ENCODE peak calls at places on chromosomes 1 and 21, in eight cellular contexts. Q is activated CD8-positive, alpha-beta memory T cell treated with anti-CD3 and anti-CD28 coated beads for 4 hours; N is amygdala; C is GM12892; Z is CD8-positive, alpha-beta T cell; L is GOT3; F is HCT116; E is AG10803. S is an unnamed sample.

GRCh38 chr1:235060607-235061470 is 67.8 kb downstream of the TOMM20 start:
- DNase-seq in L (no peak), N (no peak), C (no peak), F (no peak), Q (no peak), E (peak; percentile 58), Z (no peak), S (peak; percentile 74)

GRCh38 chr1:156390409-156391144 is 21.6 kb downstream of the RHBG start:
- DNase-seq in E (no peak), F (no peak), Q (no peak), C (no peak), N (no peak), L (no peak), Z (no peak), S (no peak)

GRCh38 chr1:36843906-36844610 is 190.3 kb downstream of the GRIK3 start:
- DNase-seq in C (no peak), F (no peak), N (no peak), E (no peak), L (no peak), Q (no peak), Z (no peak), S (no peak)

GRCh38 chr1:67005068-67005467 is 48.9 kb downstream of the SLC35D1 start:
- DNase-seq in L (no peak), Z (no peak), C (no peak), Q (no peak), F (no peak), N (no peak), E (no peak), S (peak; percentile 58)

GRCh38 chr1:47545912-47546483 is 108.2 kb downstream of the FOXD2 start:
- DNase-seq in F (no peak), Z (no peak), Q (no peak), C (no peak), L (no peak), N (no peak), E (no peak), S (no peak)

GRCh38 chr1:203765029-203765837 is at the start of gene LAX1:
- DNase-seq in E (no peak), Z (peak; percentile 73), C (peak; percentile 53), N (no peak), Q (peak; percentile 67), F (no peak), L (no peak), S (no peak)

GRCh38 chr1:178686407-178686806 is 38.6 kb upstream of the RALGPS2 start:
- DNase-seq in N (no peak), Q (no peak), C (no peak), Z (no peak), L (no peak), E (no peak), F (no peak), S (no peak)

GRCh38 chr1:241413386-241413785 is 56.4 kb upstream of the RGS7 start:
- DNase-seq in N (no peak), C (no peak), F (no peak), L (no peak), Q (no peak), Z (no peak), E (peak; percentile 94), S (no peak)

GRCh38 chr1:100539836-100540536 is 2.0 kb downstream of the GPR88 start:
- DNase-seq in F (no peak), Z (no peak), E (peak; percentile 23), Q (no peak), N (no peak), C (no peak), L (no peak), S (peak; percentile 60)

GRCh38 chr1:167171286-167171929 is 49.3 kb upstream of the POU2F1 start:
- DNase-seq in F (no peak), C (no peak), L (no peak), Q (no peak), E (peak; percentile 25), N (no peak), Z (no peak), S (no peak)

GRCh38 chr1:86741947-86742572 is 37.7 kb downstream of the SH3GLB1 start:
- DNase-seq in L (no peak), E (peak; percentile 25), F (peak; percentile 34), Z (peak; percentile 53), N (no peak), Q (no peak), C (no peak), S (no peak)

GRCh38 chr1:228664399-228664914 is 70.8 kb upstream of the RHOU start:
- DNase-seq in C (peak; percentile 39), E (peak; percentile 70), Q (peak; percentile 49), Z (peak; percentile 85), N (peak; percentile 33), L (peak; percentile 60), F (peak; percentile 85), S (peak; percentile 87)

GRCh38 chr1:23483327-23484252 is at the start of gene ASAP3:
- DNase-seq in E (peak; percentile 56), N (no peak), F (no peak), Q (no peak), C (no peak), L (no peak), Z (no peak), S (peak; percentile 66)

GRCh38 chr1:75720325-75720724 is 4.2 kb upstream of the ACADM start:
- DNase-seq in L (no peak), E (no peak), Z (no peak), Q (no peak), C (no peak), F (no peak), N (no peak), S (no peak)

GRCh38 chr1:91755176-91755575 is 130.8 kb downstream of the TGFBR3 start:
- DNase-seq in C (no peak), E (peak; percentile 94), N (no peak), Q (no peak), F (no peak), L (no peak), Z (no peak), S (no peak)

GRCh38 chr1:109838838-109839240 is 71.8 kb upstream of the CSF1 start:
- DNase-seq in Z (no peak), Q (no peak), C (no peak), F (peak; percentile 32), L (no peak), N (no peak), E (no peak), S (no peak)

GRCh38 chr1:101136739-101137138 is 100.1 kb upstream of the S1PR1 start:
- DNase-seq in N (no peak), E (peak; percentile 30), Q (no peak), L (no peak), F (no peak), C (no peak), Z (peak; percentile 34), S (no peak)

GRCh38 chr1:180268556-180269044 is 38.5 kb downstream of the LHX4 start:
- DNase-seq in Q (no peak), Z (no peak), E (no peak), L (no peak), F (no peak), C (no peak), N (no peak), S (no peak)

GRCh38 chr1:210598135-210598652 is 269.5 kb downstream of the HHAT start:
- DNase-seq in L (peak; percentile 34), N (no peak), C (no peak), F (no peak), Z (no peak), Q (no peak), E (peak; percentile 99), S (no peak)

GRCh38 chr1:80892452-80892995 is 908.2 kb upstream of the ADGRL2 start:
- DNase-seq in E (no peak), C (no peak), Q (no peak), L (no peak), F (no peak), N (no peak), Z (no peak), S (no peak)

GRCh38 chr1:117683571-117684285 is 77.9 kb downstream of the TENT5C start:
- DNase-seq in L (no peak), E (peak; percentile 86), C (no peak), Z (no peak), N (no peak), Q (no peak), F (no peak), S (no peak)

GRCh38 chr1:10941891-10942541 is 70.4 kb upstream of the TARDBP start:
- DNase-seq in Z (peak; percentile 73), N (no peak), F (no peak), Q (peak; percentile 40), C (peak; percentile 77), L (no peak), E (peak; percentile 57), S (peak; percentile 55)

GRCh38 chr1:219902951-219903350 is 25.4 kb downstream of the SLC30A10 start:
- DNase-seq in E (no peak), L (no peak), N (no peak), Q (no peak), Z (no peak), F (no peak), C (no peak), S (no peak)

GRCh38 chr1:246001821-246002220 is 505.3 kb downstream of the SMYD3 start:
- DNase-seq in Q (no peak), E (peak; percentile 34), N (no peak), Z (no peak), L (no peak), F (no peak), C (no peak), S (no peak)

GRCh38 chr1:112513112-112513870 is 4.5 kb downstream of the WNT2B start:
- DNase-seq in N (no peak), F (no peak), Z (no peak), C (no peak), E (no peak), Q (no peak), L (no peak), S (no peak)

GRCh38 chr21:32524010-32524719 is 61.2 kb downstream of the TCP10L start:
- DNase-seq in F (no peak), N (no peak), Z (no peak), L (no peak), C (no peak), E (peak; percentile 86), Q (no peak), S (no peak)

GRCh38 chr1:156486421-156487344 is 13.9 kb downstream of the MEF2D start:
- DNase-seq in L (no peak), N (no peak), E (no peak), Z (no peak), C (no peak), Q (no peak), F (no peak), S (no peak)

GRCh38 chr1:26626994-26627393 is 68.8 kb upstream of the ARID1A start:
- DNase-seq in Q (no peak), Z (no peak), L (no peak), N (no peak), C (no peak), F (no peak), E (peak; percentile 65), S (no peak)

GRCh38 chr1:212557739-212558664 is 50.6 kb upstream of the ATF3 start:
- DNase-seq in L (no peak), Z (no peak), F (no peak), N (no peak), E (peak; percentile 27), C (peak; percentile 39), Q (peak; percentile 13), S (peak; percentile 90)

GRCh38 chr1:45266151-45266801 is 59.9 kb upstream of the ZSWIM5 start:
- DNase-seq in Q (no peak), F (no peak), E (peak; percentile 22), C (no peak), N (no peak), L (peak; percentile 4), Z (no peak), S (no peak)

GRCh38 chr1:45009956-45010854 is 919 bp downstream of the HECTD3 start:
- DNase-seq in N (no peak), C (no peak), F (no peak), L (no peak), Z (peak; percentile 33), E (no peak), Q (no peak), S (peak; percentile 79)

GRCh38 chr1:207495816-207496792 is at the start of gene CR1:
- DNase-seq in Z (peak; percentile 47), F (no peak), E (no peak), C (peak; percentile 42), Q (no peak), L (no peak), N (no peak), S (peak; percentile 52)

GRCh38 chr1:32963746-32964460 is 706 bp downstream of the RNF19B start:
- DNase-seq in E (peak; percentile 35), F (no peak), C (peak; percentile 51), N (no peak), L (no peak), Q (peak; percentile 33), Z (peak; percentile 58), S (peak; percentile 68)

GRCh38 chr1:66925944-66926343 is 1.2 kb downstream of the MIER1 start:
- DNase-seq in C (no peak), Q (no peak), N (no peak), E (peak; percentile 21), F (no peak), L (no peak), Z (no peak), S (no peak)

S was measured in left lobe of liver.